ENCODE peak calls at places on chromosomes 11 and 22, in ten cellular contexts. S is tibial nerve, E is K562, J is gastrocnemius medialis, A is Peyer's patch, H is lower leg skin, V is GM12878, D is heart left ventricle, T is sigmoid colon, W is right lobe of liver. K is an unnamed sample.

GRCh38 chr11:110131386-110132123 is 38.4 kb downstream of the ZC3H12C start:
- DNase-seq in S (no peak), E (no peak), J (no peak), A (no peak), H (no peak), V (no peak), D (no peak), T (no peak), W (no peak), K (no peak)

GRCh38 chr11:121524233-121524631 is 71.5 kb upstream of the SORL1-AS1 start:
- DNase-seq in S (no peak), E (no peak), J (no peak), A (no peak), H (no peak), V (no peak), D (no peak), T (no peak), W (no peak), K (no peak)

GRCh38 chr11:108561535-108561991 is 32.0 kb downstream of the EXPH5 start:
- DNase-seq in S (no peak), E (no peak), J (no peak), A (no peak), H (no peak), V (no peak), D (no peak), T (no peak), W (no peak), K (no peak)

GRCh38 chr11:15654397-15654915 is 539.7 kb downstream of the INSC start:
- DNase-seq in S (no peak), E (no peak), J (no peak), A (no peak), H (no peak), V (no peak), D (no peak), T (no peak), W (no peak), K (no peak)

GRCh38 chr11:7540830-7541555 is 27.2 kb downstream of the PPFIBP2 start:
- DNase-seq in S (no peak), E (no peak), J (no peak), A (no peak), H (no peak), V (no peak), D (no peak), T (no peak), W (no peak), K (no peak)

GRCh38 chr11:122772945-122773344 is 65.4 kb upstream of the CRTAM start:
- DNase-seq in S (no peak), E (no peak), J (no peak), A (no peak), H (no peak), V (no peak), D (no peak), T (no peak), W (no peak), K (no peak)

GRCh38 chr11:117970400-117971024 is 15.7 kb upstream of the IL10RA start:
- DNase-seq in S (no peak), E (no peak), J (no peak), A (no peak), H (peak), V (no peak), D (no peak), T (no peak), W (no peak), K (no peak)

GRCh38 chr11:44529895-44530412 is 35.5 kb upstream of the CD82 start:
- DNase-seq in S (no peak), E (no peak), J (no peak), A (no peak), H (no peak), V (no peak), D (no peak), T (no peak), W (no peak), K (no peak)

GRCh38 chr22:35426801-35427140 is 26.8 kb downstream of the MCM5 start:
- DNase-seq in S (no peak), E (no peak), J (no peak), A (no peak), H (no peak), V (no peak), D (no peak), T (no peak), W (no peak), K (no peak)

GRCh38 chr11:93089474-93090102 is 108.2 kb downstream of the SLC36A4 start:
- DNase-seq in S (no peak), E (peak), J (peak), A (no peak), H (no peak), V (no peak), D (no peak), T (no peak), W (no peak), K (peak)

GRCh38 chr11:95699631-95700470 is 89.7 kb downstream of the FAM76B start:
- DNase-seq in S (no peak), E (no peak), J (no peak), A (no peak), H (no peak), V (no peak), D (no peak), T (no peak), W (no peak), K (no peak)

GRCh38 chr11:65591939-65592814 is 3.4 kb downstream of the KCNK7 start:
- DNase-seq in S (peak), E (no peak), J (no peak), A (no peak), H (no peak), V (no peak), D (no peak), T (peak), W (peak), K (no peak)

DNA sequence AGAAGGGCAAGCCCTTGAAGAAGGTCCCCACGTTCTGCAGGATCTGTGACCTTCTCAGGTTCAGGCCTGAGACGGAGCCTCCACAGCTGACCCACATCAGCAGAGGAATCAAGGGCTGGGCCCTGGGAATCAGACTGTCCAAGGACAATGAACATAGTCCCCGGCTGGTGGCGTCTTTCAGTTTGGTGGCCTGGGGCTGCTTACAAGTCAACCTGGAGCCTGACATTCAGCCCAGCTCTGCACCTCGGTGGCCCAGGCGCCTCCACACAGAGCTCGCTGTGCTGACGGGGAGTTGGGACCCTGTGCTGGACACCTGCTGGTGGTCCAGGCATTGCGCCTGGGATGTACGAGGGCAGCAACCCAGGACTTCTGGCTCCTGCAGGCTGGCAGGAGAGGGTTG is 523.5 kb downstream of the TBC1D22A start:
- DNase-seq in S (no peak), E (no peak), J (no peak), A (no peak), H (no peak), V (no peak), D (no peak), T (no peak), W (peak), K (no peak)
- TF ChIP-seq POLR2A in S (no peak), E (no peak), J (no peak), A (no peak), H (no peak), V (no peak), D (no peak), T (no peak), W (no peak), K (no peak)

DNA sequence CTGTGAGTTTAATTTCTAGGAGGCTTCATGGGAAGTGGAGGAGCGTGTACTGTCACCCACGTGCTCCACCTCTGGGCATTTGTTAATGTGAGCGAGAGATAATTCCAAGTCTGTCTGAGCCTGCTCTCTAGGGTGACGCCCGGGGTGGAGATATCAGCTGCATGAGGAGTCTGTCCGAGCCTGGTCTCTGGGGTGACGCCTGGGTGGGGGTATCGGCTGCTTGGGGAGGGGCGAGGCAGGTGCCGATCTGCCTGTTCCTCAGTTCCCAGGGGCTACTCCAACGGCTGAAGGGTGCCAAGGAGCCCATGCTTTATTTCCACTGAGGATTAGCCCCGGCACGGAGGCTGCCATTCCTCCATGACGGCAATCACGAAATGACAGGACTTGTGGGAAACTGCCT is 734.9 kb downstream of the BRD1 start:
- DNase-seq in S (no peak), E (no peak), J (no peak), A (no peak), H (no peak), V (no peak), D (no peak), T (no peak), W (no peak), K (no peak)
- H3K4me3 ChIP-seq in S (no peak), E (no peak), J (no peak), A (no peak), H (no peak), V (no peak), D (no peak), T (no peak), W (no peak), K (no peak)

GRCh38 chr11:62787005-62787759 is at the start of gene TMEM179B:
- DNase-seq in S (peak), E (peak), J (peak), A (peak), H (peak), V (peak), D (peak), T (peak), W (peak), K (peak)
- TF ChIP-seq POLR2A in S (peak), E (peak), J (peak), A (peak), H (peak), V (peak), D (peak), T (peak), W (peak), K (peak)

GRCh38 chr11:1759151-1759850 is 4.4 kb downstream of the CTSD start:
- DNase-seq in S (no peak), E (no peak), J (no peak), A (no peak), H (no peak), V (no peak), D (no peak), T (no peak), W (peak), K (peak)

GRCh38 chr11:1758611-1759150 is 5.0 kb downstream of the CTSD start:
- DNase-seq in S (no peak), E (no peak), J (no peak), A (no peak), H (no peak), V (no peak), D (no peak), T (no peak), W (no peak), K (peak)

GRCh38 chr11:1761110-1761856 is 2.4 kb downstream of the CTSD start:
- DNase-seq in S (no peak), E (no peak), J (no peak), A (no peak), H (no peak), V (no peak), D (no peak), T (no peak), W (peak), K (peak)

GRCh38 chr11:1760351-1761109 is 3.2 kb downstream of the CTSD start:
- DNase-seq in S (peak), E (peak), J (peak), A (no peak), H (peak), V (no peak), D (peak), T (peak), W (peak), K (peak)

DNA sequence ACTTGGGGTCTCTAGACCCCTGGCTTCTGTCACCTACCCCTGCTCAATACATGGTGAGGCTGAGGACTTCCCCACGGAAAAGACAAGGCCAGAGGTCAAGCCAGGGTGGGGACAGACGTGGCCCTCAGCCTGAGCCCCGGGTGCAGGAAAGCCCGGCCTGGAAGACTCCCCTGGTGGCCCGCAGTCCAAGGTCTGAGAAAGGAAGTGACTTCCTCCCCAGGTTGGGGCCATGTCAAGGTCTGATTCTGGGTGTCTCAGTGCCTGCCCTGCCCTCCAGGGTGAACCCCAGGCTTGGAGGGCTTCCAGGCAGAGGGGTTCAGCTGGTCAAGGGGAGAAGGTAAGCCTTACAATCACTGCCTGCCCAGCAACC is 3.9 kb downstream of the CTSD start:
- DNase-seq in S (no peak), E (no peak), J (no peak), A (no peak), H (no peak), V (no peak), D (no peak), T (no peak), W (peak), K (peak)
- H3K4me3 ChIP-seq in S (no peak), E (no peak), J (peak), A (peak), H (no peak), V (no peak), D (no peak), T (no peak), W (no peak), K (peak)

GRCh38 chr11:70399681-70400112 is 1.4 kb downstream of the CTTN start:
- DNase-seq in S (peak), E (peak), J (peak), A (peak), H (peak), V (no peak), D (peak), T (peak), W (peak), K (peak)

GRCh38 chr11:70400643-70401042 is 2.3 kb downstream of the CTTN start:
- DNase-seq in S (no peak), E (no peak), J (no peak), A (no peak), H (no peak), V (no peak), D (no peak), T (no peak), W (no peak), K (no peak)

GRCh38 chr11:70397336-70397982 is 870 bp upstream of the CTTN start:
- DNase-seq in S (no peak), E (peak), J (no peak), A (no peak), H (no peak), V (no peak), D (no peak), T (no peak), W (peak), K (no peak)

GRCh38 chr11:70398834-70399680 is 728 bp downstream of the CTTN start:
- DNase-seq in S (no peak), E (no peak), J (peak), A (no peak), H (no peak), V (no peak), D (no peak), T (peak), W (peak), K (peak)

DNA sequence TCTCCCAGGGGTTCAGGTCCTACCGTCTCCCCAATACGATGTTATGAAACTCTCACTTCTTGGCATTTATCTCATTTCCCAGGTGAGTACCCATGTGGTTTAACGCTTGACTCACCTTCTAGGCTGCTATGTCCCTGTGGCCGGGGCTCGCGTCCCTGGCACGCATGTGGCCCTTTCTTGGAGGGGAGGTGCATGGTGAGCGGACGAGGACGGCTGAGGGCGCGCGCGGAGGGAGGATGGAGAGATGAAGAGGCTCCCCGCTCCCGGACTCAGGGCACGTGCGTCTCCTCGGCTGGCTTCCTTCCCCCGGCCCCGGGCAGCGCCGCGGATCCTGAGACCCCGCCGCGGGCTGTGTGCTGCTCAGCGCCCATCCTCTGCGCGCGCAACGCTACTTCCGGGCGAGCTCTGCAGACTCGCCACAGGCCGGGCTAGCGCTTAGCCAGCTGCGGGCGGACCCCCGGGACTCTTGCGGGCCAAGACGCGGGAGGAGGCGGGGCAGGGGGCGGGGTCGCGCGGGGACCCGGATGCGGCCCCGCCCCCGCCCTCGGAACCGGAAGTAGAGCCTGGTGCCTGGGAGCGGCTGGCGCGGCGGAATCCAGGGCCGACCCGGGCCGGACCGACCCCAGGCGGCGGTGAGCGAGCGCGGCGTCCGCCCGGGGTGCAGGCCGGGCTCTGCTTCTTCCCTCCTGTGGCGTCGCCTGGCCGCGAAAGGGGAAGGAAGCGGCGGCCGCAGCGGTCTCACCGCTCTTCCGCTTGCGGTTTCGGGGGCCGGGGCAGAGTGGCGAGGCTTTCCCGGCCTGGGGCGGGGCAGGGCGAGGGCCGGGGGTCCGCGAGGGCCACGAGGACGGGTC is at the start of gene CTTN:
- DNase-seq in S (peak), E (peak), J (peak), A (peak), H (peak), V (peak), D (peak), T (peak), W (peak), K (peak)
- TF ChIP-seq POLR2A in S (no peak), E (peak), J (peak), A (peak), H (no peak), V (peak), D (peak), T (peak), W (peak), K (peak)

K was measured in upper lobe of left lung.